ENCODE peak calls at places on chromosome 7, in nine cellular contexts. Q is naive thymus-derived CD4-positive, alpha-beta T cell; B is GDM1; O is BE2C; H is NCI-H1105; M is NCI-H69; S is activated CD8-positive, alpha-beta T cell treated with anti-CD3 and anti-CD28 coated beads for 36 hours; E is cerebellar cortex; A is amniotic stem cell. V is an unnamed sample.

GRCh38 chr7:100578246-100579183 is 4.8 kb upstream of the SAP25 start:
- DNase-seq in Q (no peak), B (no peak), O (no peak), H (no peak), M (no peak), S (no peak), E (no peak), A (no peak), V (no peak)

GRCh38 chr7:121442845-121443244 is 46.7 kb upstream of the FAM3C start:
- DNase-seq in Q (no peak), B (no peak), O (no peak), H (no peak), M (no peak), S (peak), E (no peak), A (no peak), V (no peak)

GRCh38 chr7:53800746-53801145 is 741.4 kb upstream of the VSTM2A start:
- DNase-seq in Q (no peak), B (no peak), O (no peak), H (no peak), M (no peak), S (no peak), E (no peak), A (no peak), V (no peak)

GRCh38 chr7:51647486-51647885 is 330.9 kb upstream of the COBL start:
- DNase-seq in Q (no peak), B (no peak), O (no peak), H (no peak), M (peak), S (no peak), E (no peak), A (no peak), V (no peak)

GRCh38 chr7:77455334-77455733 is 39.2 kb upstream of the GSAP start:
- DNase-seq in Q (no peak), B (no peak), O (no peak), H (no peak), M (peak), S (no peak), E (no peak), A (peak), V (no peak)

GRCh38 chr7:139842414-139843210 is 13.5 kb downstream of the TBXAS1 start:
- DNase-seq in Q (no peak), B (no peak), O (no peak), H (no peak), M (no peak), S (no peak), E (no peak), A (no peak), V (no peak)

GRCh38 chr7:157111311-157111710 is 27.4 kb upstream of the UBE3C start:
- DNase-seq in Q (no peak), B (no peak), O (no peak), H (no peak), M (no peak), S (no peak), E (no peak), A (no peak), V (no peak)

GRCh38 chr7:42289473-42289872 is 52.5 kb upstream of the GLI3 start:
- DNase-seq in Q (no peak), B (no peak), O (no peak), H (no peak), M (no peak), S (no peak), E (no peak), A (no peak), V (no peak)

GRCh38 chr7:17845197-17845547 is 95.1 kb downstream of the SNX13 start:
- DNase-seq in Q (no peak), B (no peak), O (no peak), H (no peak), M (no peak), S (no peak), E (no peak), A (no peak), V (no peak)

GRCh38 chr7:54969190-54969967 is 49.4 kb upstream of the EGFR start:
- DNase-seq in Q (no peak), B (no peak), O (no peak), H (no peak), M (no peak), S (no peak), E (no peak), A (no peak), V (no peak)

GRCh38 chr7:134343136-134343535 is 26.4 kb upstream of the SLC35B4 start:
- DNase-seq in Q (no peak), B (no peak), O (no peak), H (no peak), M (no peak), S (no peak), E (peak), A (no peak), V (no peak)

GRCh38 chr7:127107601-127108007 is 145.1 kb downstream of the GRM8 start:
- DNase-seq in Q (no peak), B (peak), O (peak), H (no peak), M (peak), S (peak), E (peak), A (no peak), V (no peak)

GRCh38 chr7:129955993-129956543 is 3.3 kb upstream of the UBE2H start:
- DNase-seq in Q (no peak), B (no peak), O (no peak), H (no peak), M (no peak), S (no peak), E (no peak), A (no peak), V (no peak)

GRCh38 chr7:43631559-43631958 is 48.7 kb downstream of the STK17A start:
- DNase-seq in Q (no peak), B (no peak), O (no peak), H (no peak), M (no peak), S (no peak), E (no peak), A (no peak), V (no peak)

GRCh38 chr7:74284781-74285259 is 4.4 kb upstream of the CLIP2 start:
- DNase-seq in Q (no peak), B (no peak), O (no peak), H (no peak), M (peak), S (no peak), E (no peak), A (no peak), V (peak)

GRCh38 chr7:74364061-74364460 is 74.9 kb downstream of the CLIP2 start:
- DNase-seq in Q (no peak), B (no peak), O (no peak), H (no peak), M (peak), S (no peak), E (peak), A (no peak), V (no peak)

GRCh38 chr7:82897500-82897899 is 265.2 kb downstream of the PCLO start:
- DNase-seq in Q (no peak), B (no peak), O (no peak), H (no peak), M (no peak), S (no peak), E (no peak), A (no peak), V (no peak)